ENCODE peak calls at places on chromosomes 4 and X, in seven cellular contexts. R is epithelial cell of proximal tubule; N is GM03348; K is AG09319; M is stimulated activated CD8-positive, alpha-beta memory T cell treated with anti-CD3 and anti-CD28 coated beads, Interleukin-7, amount 100 ng/mL, for 1 hour; B is brain microvascular endothelial cell; Y is activated naive CD4-positive, alpha-beta T cell treated with anti-CD3 and anti-CD28 coated beads, Interleukin-2, amount 50 U/mL, for 72 hours. D is an unnamed sample.

GRCh38 chrX:66684196-66684595 is 45.3 kb upstream of the EDA2R start:
- DNase-seq in N (no peak), B (no peak), R (no peak), Y (no peak), M (no peak), K (no peak), D (no peak)

GRCh38 chr4:150321113-150321512 is 242.9 kb downstream of the DCLK2 start:
- DNase-seq in N (no peak), B (no peak), M (no peak), R (no peak), K (no peak), Y (no peak), D (no peak)

GRCh38 chr4:103498161-103499070 is 221.4 kb downstream of the TACR3 start:
- DNase-seq in Y (no peak), M (no peak), B (peak; percentile 42), R (peak; percentile 22), K (peak; percentile 56), N (peak; percentile 38), D (no peak)

GRCh38 chr4:17030543-17030942 is 132.1 kb upstream of the LDB2 start:
- DNase-seq in M (no peak), B (peak; percentile 55), K (peak; percentile 42), N (peak; percentile 77), R (peak; percentile 83), Y (no peak), D (no peak)

GRCh38 chrX:120769576-120770341 is 105.9 kb downstream of the CT47B1 start:
- DNase-seq in R (peak; percentile 35), M (no peak), B (peak; percentile 22), N (peak; percentile 34), Y (peak; percentile 4), K (peak; percentile 37), D (no peak)

GRCh38 chrX:87798039-87798438 is 280.4 kb downstream of the KLHL4 start:
- DNase-seq in B (no peak), M (no peak), K (no peak), R (no peak), Y (no peak), N (no peak), D (no peak)

GRCh38 chr4:55854132-55854531 is 684 bp downstream of the EXOC1 start:
- DNase-seq in M (no peak), K (no peak), N (peak; percentile 11), R (no peak), B (peak; percentile 7), Y (no peak), D (no peak)

GRCh38 chrX:912677-913076 is 282.1 kb downstream of the SHOX start:
- DNase-seq in R (no peak), N (no peak), M (no peak), B (no peak), K (no peak), Y (no peak), D (no peak)

GRCh38 chr4:8160233-8160560 is 1.6 kb upstream of the ABLIM2 start:
- DNase-seq in M (no peak), Y (no peak), K (no peak), N (no peak), R (no peak), B (no peak), D (no peak)

GRCh38 chr4:2843909-2844584 is 403 bp downstream of the ADD1 start:
- DNase-seq in K (no peak), M (no peak), R (no peak), N (no peak), B (peak; percentile 14), Y (no peak), D (no peak)

GRCh38 chrX:45815389-45815788 is 614.7 kb upstream of the DIPK2B start:
- DNase-seq in R (no peak), B (no peak), N (no peak), M (no peak), K (no peak), Y (no peak), D (no peak)

GRCh38 chr4:86015412-86016350 is 344.2 kb downstream of the MAPK10 start:
- DNase-seq in B (no peak), M (no peak), N (no peak), K (no peak), Y (no peak), R (no peak), D (no peak)

GRCh38 chr4:25749150-25749794 is 93.6 kb downstream of the SLC34A2 start:
- DNase-seq in R (no peak), K (no peak), N (no peak), B (no peak), Y (no peak), M (no peak), D (no peak)

GRCh38 chrX:40007136-40007535 is 90.6 kb downstream of the BCOR start:
- DNase-seq in K (no peak), Y (no peak), R (no peak), M (no peak), B (no peak), N (no peak), D (no peak)

GRCh38 chr4:72418458-72418857 is 150.6 kb downstream of the ADAMTS3 start:
- DNase-seq in N (peak; percentile 57), R (no peak), M (no peak), K (peak; percentile 40), Y (no peak), B (peak; percentile 80), D (no peak)

GRCh38 chr4:10640535-10641159 is 43.9 kb downstream of the CLNK start:
- DNase-seq in B (no peak), N (no peak), M (no peak), R (no peak), K (no peak), Y (no peak), D (no peak)

GRCh38 chr4:108060164-108060563 is 70.5 kb downstream of the HADH start:
- DNase-seq in Y (no peak), N (peak; percentile 74), K (no peak), R (no peak), B (peak; percentile 35), M (no peak), D (no peak)

GRCh38 chr4:173537628-173538147 is 7.7 kb upstream of the HAND2 start:
- DNase-seq in B (no peak), R (no peak), M (no peak), K (no peak), N (no peak), Y (no peak), D (no peak)

GRCh38 chrX:9997524-9997923 is 30.4 kb downstream of the CLDN34 start:
- DNase-seq in B (no peak), K (no peak), R (no peak), M (no peak), N (no peak), Y (peak; percentile 27), D (no peak)

GRCh38 chr4:85376285-85376684 is 98.7 kb upstream of the ARHGAP24 start:
- DNase-seq in K (no peak), Y (no peak), M (no peak), R (no peak), B (no peak), N (no peak), D (no peak)

GRCh38 chr4:40698733-40699132 is 51.0 kb upstream of the NSUN7 start:
- DNase-seq in B (no peak), N (no peak), Y (no peak), R (no peak), M (no peak), K (no peak), D (no peak)

GRCh38 chrX:119682019-119682989 is 10.7 kb downstream of the SEPTIN6 start:
- DNase-seq in N (no peak), R (no peak), B (no peak), K (no peak), M (no peak), Y (no peak), D (no peak)

GRCh38 chrX:17546356-17546755 is 171.4 kb downstream of the NHS start:
- DNase-seq in M (no peak), Y (no peak), N (no peak), K (no peak), R (no peak), B (no peak), D (no peak)

GRCh38 chr4:67250497-67250896 is 294.8 kb downstream of the CENPC start:
- DNase-seq in Y (no peak), N (no peak), R (no peak), M (no peak), K (no peak), B (no peak), D (no peak)

GRCh38 chr4:77833158-77833724 is 14.1 kb upstream of the CNOT6L start:
- DNase-seq in B (no peak), Y (no peak), R (no peak), M (no peak), N (no peak), K (no peak), D (no peak)

GRCh38 chr4:5710962-5711478 is at the start of gene EVC:
- DNase-seq in N (peak; percentile 97), R (no peak), K (peak; percentile 56), B (peak; percentile 78), Y (no peak), M (no peak), D (peak; percentile 69)

GRCh38 chrX:138026211-138026610 is 460.3 kb downstream of the ZIC3 start:
- DNase-seq in Y (no peak), R (no peak), K (no peak), B (no peak), M (no peak), N (peak; percentile 2), D (no peak)

GRCh38 chr4:5098176-5098575 is 46.9 kb downstream of the STK32B start:
- DNase-seq in B (peak; percentile 28), N (no peak), R (no peak), K (no peak), M (no peak), Y (no peak), D (no peak)

GRCh38 chrX:117743469-117744251 is 372.9 kb downstream of the KLHL13 start:
- DNase-seq in Y (no peak), N (no peak), K (no peak), R (no peak), B (no peak), M (no peak), D (no peak)

GRCh38 chr4:165537028-165537648 is 158.3 kb downstream of the CPE start:
- DNase-seq in Y (no peak), K (peak; percentile 15), N (peak; percentile 32), M (no peak), R (no peak), B (peak; percentile 26), D (no peak)

GRCh38 chr4:124854968-124855367 is 142.4 kb upstream of the ANKRD50 start:
- DNase-seq in Y (no peak), B (peak; percentile 5), K (no peak), M (no peak), N (peak; percentile 52), R (no peak), D (no peak)

GRCh38 chr4:184473515-184474260 is 662 bp downstream of the IRF2 start:
- DNase-seq in N (peak; percentile 71), M (no peak), Y (peak; percentile 27), R (no peak), B (peak; percentile 19), K (no peak), D (peak; percentile 91)

GRCh38 chr4:4395849-4396627 is 9.1 kb downstream of the NSG1 start:
- DNase-seq in B (peak; percentile 45), R (no peak), Y (no peak), N (no peak), M (no peak), K (no peak), D (no peak)

D was measured in upper lobe of left lung.